ENCODE peak calls at places on chromosomes 2 and 18, in five cellular contexts. One of them, this sample, is unnamed.

GRCh38 chr2:132415256-132416079 is 1.1 kb upstream of the GPR39 start:
- DNase-seq in neural progenitor cell: no peak
- DNase-seq in A549: peak
- DNase-seq in fibroblast of lung: no peak
- DNase-seq in H1: no peak
- DNase-seq in this sample: no peak

GRCh38 chr2:134783912-134784311 is 54.5 kb upstream of the ACMSD start:
- DNase-seq in neural progenitor cell: no peak
- DNase-seq in A549: no peak
- DNase-seq in fibroblast of lung: no peak
- DNase-seq in H1: no peak
- DNase-seq in this sample: no peak

GRCh38 chr2:20107776-20108175 is 56.3 kb upstream of the LAPTM4A start:
- DNase-seq in neural progenitor cell: no peak
- DNase-seq in A549: no peak
- DNase-seq in fibroblast of lung: peak
- DNase-seq in H1: no peak
- DNase-seq in this sample: no peak

GRCh38 chr2:109049022-109049421 is 60.0 kb upstream of the EDAR start:
- DNase-seq in neural progenitor cell: no peak
- DNase-seq in A549: no peak
- DNase-seq in fibroblast of lung: no peak
- DNase-seq in H1: no peak
- DNase-seq in this sample: no peak

GRCh38 chr18:80157708-80158343 is 48.8 kb downstream of the ADNP2 start:
- DNase-seq in neural progenitor cell: peak
- DNase-seq in A549: peak
- DNase-seq in fibroblast of lung: peak
- DNase-seq in H1: peak
- DNase-seq in this sample: peak

GRCh38 chr2:47559079-47559684 is 156.2 kb downstream of the MSH2 start:
- DNase-seq in neural progenitor cell: peak
- DNase-seq in A549: no peak
- DNase-seq in fibroblast of lung: peak
- DNase-seq in H1: no peak
- DNase-seq in this sample: no peak

GRCh38 chr2:164061129-164061746 is 325.4 kb upstream of the FIGN start:
- DNase-seq in neural progenitor cell: peak
- DNase-seq in A549: peak
- DNase-seq in fibroblast of lung: peak
- DNase-seq in H1: peak
- DNase-seq in this sample: peak

GRCh38 chr2:238667008-238667407 is 180.9 kb upstream of the TWIST2 start:
- DNase-seq in neural progenitor cell: no peak
- DNase-seq in A549: no peak
- DNase-seq in fibroblast of lung: no peak
- DNase-seq in H1: no peak
- DNase-seq in this sample: no peak

GRCh38 chr2:191497822-191498221 is 180.1 kb upstream of the NABP1 start:
- DNase-seq in neural progenitor cell: no peak
- DNase-seq in A549: no peak
- DNase-seq in fibroblast of lung: no peak
- DNase-seq in H1: no peak
- DNase-seq in this sample: no peak

GRCh38 chr18:51321696-51322095 is 124.2 kb upstream of the MEX3C start:
- DNase-seq in neural progenitor cell: peak
- DNase-seq in A549: no peak
- DNase-seq in fibroblast of lung: peak
- DNase-seq in H1: no peak
- DNase-seq in this sample: no peak

GRCh38 chr2:174664084-174664759 is 66.6 kb upstream of the WIPF1 start:
- DNase-seq in neural progenitor cell: no peak
- DNase-seq in A549: no peak
- DNase-seq in fibroblast of lung: peak
- DNase-seq in H1: no peak
- DNase-seq in this sample: no peak

GRCh38 chr2:156380117-156380645 is 47.7 kb upstream of the NR4A2 start:
- DNase-seq in neural progenitor cell: peak
- DNase-seq in A549: no peak
- DNase-seq in fibroblast of lung: peak
- DNase-seq in H1: no peak
- DNase-seq in this sample: no peak

GRCh38 chr2:98605076-98605475 is 3.2 kb downstream of the COA5 start:
- DNase-seq in neural progenitor cell: no peak
- DNase-seq in A549: no peak
- DNase-seq in fibroblast of lung: no peak
- DNase-seq in H1: no peak
- DNase-seq in this sample: no peak

GRCh38 chr2:42249284-42249683 is 80.1 kb downstream of the EML4 start:
- DNase-seq in neural progenitor cell: no peak
- DNase-seq in A549: no peak
- DNase-seq in fibroblast of lung: no peak
- DNase-seq in H1: no peak
- DNase-seq in this sample: no peak

GRCh38 chr18:3920832-3921231 is 470.9 kb downstream of the TGIF1 start:
- DNase-seq in neural progenitor cell: no peak
- DNase-seq in A549: no peak
- DNase-seq in fibroblast of lung: no peak
- DNase-seq in H1: no peak
- DNase-seq in this sample: no peak

DNA sequence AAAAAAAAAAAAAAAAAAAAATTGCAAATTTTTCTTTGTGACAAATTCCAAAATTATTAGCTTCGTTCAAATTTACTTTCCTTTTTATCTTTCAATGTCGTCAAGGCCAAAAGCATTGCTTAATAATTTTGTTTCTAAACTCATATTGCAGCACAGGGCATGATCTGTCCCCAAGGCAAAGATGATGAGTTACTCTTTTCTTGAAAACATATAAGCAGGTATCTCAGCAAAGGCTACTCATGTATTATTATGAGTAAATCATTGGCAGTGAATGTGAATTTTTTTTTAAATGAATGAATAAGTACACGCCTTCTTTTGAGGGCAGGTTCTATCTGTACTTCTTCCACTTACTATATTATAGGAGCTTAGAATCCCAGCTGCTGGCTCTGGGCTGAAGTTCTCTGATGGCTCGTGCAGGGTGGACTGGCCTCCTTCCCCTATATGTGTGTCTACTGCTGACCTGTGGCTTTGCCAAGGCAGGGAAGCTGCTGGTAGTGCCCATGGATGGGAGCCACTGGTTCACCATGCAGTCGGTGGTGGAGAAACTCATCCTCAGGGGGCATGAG is at the start of gene UGT1A7:
- DNase-seq in neural progenitor cell: no peak
- DNase-seq in A549: no peak
- DNase-seq in fibroblast of lung: no peak
- DNase-seq in H1: no peak
- DNase-seq in this sample: no peak
- H3K4me2 ChIP-seq in neural progenitor cell: no peak
- H3K4me2 ChIP-seq in A549: no peak
- H3K4me2 ChIP-seq in fibroblast of lung: no peak
- H3K4me2 ChIP-seq in H1: no peak
- H3K4me2 ChIP-seq in this sample: no peak

GRCh38 chr2:14136030-14136429 is 496.5 kb upstream of the LRATD1 start:
- DNase-seq in neural progenitor cell: no peak
- DNase-seq in A549: no peak
- DNase-seq in fibroblast of lung: no peak
- DNase-seq in H1: no peak
- DNase-seq in this sample: no peak
- H3K4me2 ChIP-seq in neural progenitor cell: no peak
- H3K4me2 ChIP-seq in A549: no peak
- H3K4me2 ChIP-seq in fibroblast of lung: no peak
- H3K4me2 ChIP-seq in H1: no peak
- H3K4me2 ChIP-seq in this sample: no peak

GRCh38 chr2:13104765-13105164 is 388.0 kb downstream of the TRIB2 start:
- DNase-seq in neural progenitor cell: no peak
- DNase-seq in A549: no peak
- DNase-seq in fibroblast of lung: no peak
- DNase-seq in H1: no peak
- DNase-seq in this sample: no peak

GRCh38 chr2:13102340-13103063 is 385.8 kb downstream of the TRIB2 start:
- DNase-seq in neural progenitor cell: no peak
- DNase-seq in A549: no peak
- DNase-seq in fibroblast of lung: no peak
- DNase-seq in H1: no peak
- DNase-seq in this sample: no peak

GRCh38 chr2:13109516-13109915 is 392.8 kb downstream of the TRIB2 start:
- DNase-seq in neural progenitor cell: no peak
- DNase-seq in A549: no peak
- DNase-seq in fibroblast of lung: no peak
- DNase-seq in H1: no peak
- DNase-seq in this sample: no peak

GRCh38 chr2:13103778-13104493 is 387.2 kb downstream of the TRIB2 start:
- DNase-seq in neural progenitor cell: no peak
- DNase-seq in A549: no peak
- DNase-seq in fibroblast of lung: no peak
- DNase-seq in H1: no peak
- DNase-seq in this sample: no peak

DNA sequence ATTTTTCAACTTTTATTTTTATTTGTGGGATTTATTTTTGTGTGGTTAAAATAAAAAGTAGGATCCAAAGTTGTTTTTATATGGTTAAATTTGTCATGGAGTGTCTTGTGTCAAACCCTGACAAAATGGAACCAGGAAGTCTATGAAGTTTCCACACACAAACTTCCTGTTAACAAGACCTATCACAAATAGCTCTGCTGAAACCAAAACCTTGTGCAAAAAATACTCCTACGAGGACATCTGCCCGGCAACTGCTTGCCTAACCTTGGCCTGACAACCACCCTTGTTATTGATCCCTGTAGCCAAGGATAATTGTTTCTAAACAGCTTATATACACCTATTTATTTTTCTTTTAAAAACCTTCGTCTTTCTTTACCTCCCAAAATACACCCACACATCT is 389.6 kb downstream of the TRIB2 start:
- DNase-seq in neural progenitor cell: no peak
- DNase-seq in A549: no peak
- DNase-seq in fibroblast of lung: no peak
- DNase-seq in H1: no peak
- DNase-seq in this sample: no peak
- H3K4me2 ChIP-seq in neural progenitor cell: no peak
- H3K4me2 ChIP-seq in A549: no peak
- H3K4me2 ChIP-seq in fibroblast of lung: no peak
- H3K4me2 ChIP-seq in H1: no peak
- H3K4me2 ChIP-seq in this sample: no peak

GRCh38 chr2:100137318-100137717 is 5.1 kb downstream of the AFF3 start:
- DNase-seq in neural progenitor cell: no peak
- DNase-seq in A549: no peak
- DNase-seq in fibroblast of lung: no peak
- DNase-seq in H1: no peak
- DNase-seq in this sample: no peak
- H3K4me2 ChIP-seq in neural progenitor cell: no peak
- H3K4me2 ChIP-seq in A549: no peak
- H3K4me2 ChIP-seq in fibroblast of lung: no peak
- H3K4me2 ChIP-seq in H1: no peak
- H3K4me2 ChIP-seq in this sample: no peak

DNA sequence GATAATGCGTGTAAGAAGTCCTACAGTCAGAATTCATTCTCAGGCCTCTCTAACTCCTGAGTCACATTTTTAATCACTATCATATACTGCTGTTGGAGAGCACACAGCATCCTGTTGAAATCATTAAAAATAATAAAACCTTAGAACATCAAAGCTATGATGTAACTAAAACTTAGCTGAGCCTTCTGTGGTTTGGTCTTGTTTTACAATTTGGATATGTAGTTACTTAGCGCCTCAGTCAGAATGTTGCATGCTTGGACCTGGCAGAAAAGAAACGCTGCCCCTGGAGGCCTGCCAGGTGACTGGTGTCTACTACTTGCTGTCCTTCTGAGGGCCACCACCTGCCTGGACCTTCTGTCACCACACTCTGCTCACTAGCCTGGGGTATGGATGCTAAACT is 261.1 kb upstream of the RASGRP3 start:
- DNase-seq in neural progenitor cell: no peak
- DNase-seq in A549: no peak
- DNase-seq in fibroblast of lung: peak
- DNase-seq in H1: no peak
- DNase-seq in this sample: no peak
- H3K4me2 ChIP-seq in neural progenitor cell: no peak
- H3K4me2 ChIP-seq in A549: no peak
- H3K4me2 ChIP-seq in fibroblast of lung: peak
- H3K4me2 ChIP-seq in H1: no peak
- H3K4me2 ChIP-seq in this sample: no peak

This sample was measured in HepG2.